ENCODE peak calls at places on chromosomes 5 and 9, in seven cellular contexts. One of them, this sample, is unnamed.

GRCh38 chr5:141780952-141781730 is 97.1 kb downstream of the PCDH1 start:
- DNase-seq in stimulated activated CD4-positive, alpha-beta T cell treated with anti-CD3 and anti-CD28 coated beads, Interleukin-2, amount 100 ng/mL, for 48 hours: no peak
- DNase-seq in astrocyte: no peak
- DNase-seq in NCI-H1436: peak
- DNase-seq in activated effector memory CD4-positive, alpha-beta T cell treated with Interleukin-2 at 50 U/mL for 16 hours: no peak
- DNase-seq in thyroid gland: no peak
- DNase-seq in T-cell: no peak
- DNase-seq in this sample: no peak

GRCh38 chr5:82023530-82024095 is 51.8 kb downstream of the ATG10 start:
- DNase-seq in NCI-H1436: no peak
- DNase-seq in T-cell: no peak
- DNase-seq in stimulated activated CD4-positive, alpha-beta T cell treated with anti-CD3 and anti-CD28 coated beads, Interleukin-2, amount 100 ng/mL, for 48 hours: no peak
- DNase-seq in activated effector memory CD4-positive, alpha-beta T cell treated with Interleukin-2 at 50 U/mL for 16 hours: no peak
- DNase-seq in thyroid gland: no peak
- DNase-seq in astrocyte: no peak
- DNase-seq in this sample: no peak

GRCh38 chr9:137272241-137273094 is 5.1 kb upstream of the TOR4A start:
- DNase-seq in activated effector memory CD4-positive, alpha-beta T cell treated with Interleukin-2 at 50 U/mL for 16 hours: no peak
- DNase-seq in T-cell: no peak
- DNase-seq in thyroid gland: no peak
- DNase-seq in NCI-H1436: no peak
- DNase-seq in astrocyte: no peak
- DNase-seq in stimulated activated CD4-positive, alpha-beta T cell treated with anti-CD3 and anti-CD28 coated beads, Interleukin-2, amount 100 ng/mL, for 48 hours: no peak
- DNase-seq in this sample: no peak

GRCh38 chr5:87302061-87302460 is 34.4 kb downstream of the RASA1 start:
- DNase-seq in activated effector memory CD4-positive, alpha-beta T cell treated with Interleukin-2 at 50 U/mL for 16 hours: no peak
- DNase-seq in T-cell: no peak
- DNase-seq in astrocyte: peak
- DNase-seq in stimulated activated CD4-positive, alpha-beta T cell treated with anti-CD3 and anti-CD28 coated beads, Interleukin-2, amount 100 ng/mL, for 48 hours: no peak
- DNase-seq in thyroid gland: no peak
- DNase-seq in NCI-H1436: no peak
- DNase-seq in this sample: no peak

GRCh38 chr5:158013303-158013702 is 154.4 kb upstream of the CLINT1 start:
- DNase-seq in NCI-H1436: no peak
- DNase-seq in stimulated activated CD4-positive, alpha-beta T cell treated with anti-CD3 and anti-CD28 coated beads, Interleukin-2, amount 100 ng/mL, for 48 hours: no peak
- DNase-seq in activated effector memory CD4-positive, alpha-beta T cell treated with Interleukin-2 at 50 U/mL for 16 hours: no peak
- DNase-seq in astrocyte: no peak
- DNase-seq in T-cell: no peak
- DNase-seq in thyroid gland: no peak
- DNase-seq in this sample: no peak

GRCh38 chr5:55873234-55873633 is 22.1 kb downstream of the IL31RA start:
- DNase-seq in astrocyte: no peak
- DNase-seq in T-cell: no peak
- DNase-seq in thyroid gland: no peak
- DNase-seq in activated effector memory CD4-positive, alpha-beta T cell treated with Interleukin-2 at 50 U/mL for 16 hours: no peak
- DNase-seq in NCI-H1436: no peak
- DNase-seq in stimulated activated CD4-positive, alpha-beta T cell treated with anti-CD3 and anti-CD28 coated beads, Interleukin-2, amount 100 ng/mL, for 48 hours: no peak
- DNase-seq in this sample: no peak

GRCh38 chr5:85263125-85263524 is 878.4 kb upstream of the EDIL3 start:
- DNase-seq in T-cell: no peak
- DNase-seq in NCI-H1436: no peak
- DNase-seq in astrocyte: no peak
- DNase-seq in stimulated activated CD4-positive, alpha-beta T cell treated with anti-CD3 and anti-CD28 coated beads, Interleukin-2, amount 100 ng/mL, for 48 hours: no peak
- DNase-seq in activated effector memory CD4-positive, alpha-beta T cell treated with Interleukin-2 at 50 U/mL for 16 hours: no peak
- DNase-seq in thyroid gland: no peak
- DNase-seq in this sample: no peak

GRCh38 chr5:7904170-7904569 is 35.2 kb downstream of the MTRR start:
- DNase-seq in thyroid gland: no peak
- DNase-seq in T-cell: no peak
- DNase-seq in stimulated activated CD4-positive, alpha-beta T cell treated with anti-CD3 and anti-CD28 coated beads, Interleukin-2, amount 100 ng/mL, for 48 hours: no peak
- DNase-seq in astrocyte: peak
- DNase-seq in activated effector memory CD4-positive, alpha-beta T cell treated with Interleukin-2 at 50 U/mL for 16 hours: no peak
- DNase-seq in NCI-H1436: no peak
- DNase-seq in this sample: no peak

GRCh38 chr9:36492849-36493248 is 79.8 kb upstream of the MELK start:
- DNase-seq in T-cell: no peak
- DNase-seq in astrocyte: peak
- DNase-seq in NCI-H1436: no peak
- DNase-seq in thyroid gland: no peak
- DNase-seq in stimulated activated CD4-positive, alpha-beta T cell treated with anti-CD3 and anti-CD28 coated beads, Interleukin-2, amount 100 ng/mL, for 48 hours: no peak
- DNase-seq in activated effector memory CD4-positive, alpha-beta T cell treated with Interleukin-2 at 50 U/mL for 16 hours: no peak
- DNase-seq in this sample: no peak

GRCh38 chr5:154829589-154830218 is 20.7 kb downstream of the FAXDC2 start:
- DNase-seq in T-cell: no peak
- DNase-seq in thyroid gland: no peak
- DNase-seq in stimulated activated CD4-positive, alpha-beta T cell treated with anti-CD3 and anti-CD28 coated beads, Interleukin-2, amount 100 ng/mL, for 48 hours: peak
- DNase-seq in astrocyte: peak
- DNase-seq in activated effector memory CD4-positive, alpha-beta T cell treated with Interleukin-2 at 50 U/mL for 16 hours: peak
- DNase-seq in NCI-H1436: no peak
- DNase-seq in this sample: no peak

GRCh38 chr5:96141749-96142148 is 180.1 kb upstream of the ELL2 start:
- DNase-seq in NCI-H1436: no peak
- DNase-seq in T-cell: no peak
- DNase-seq in stimulated activated CD4-positive, alpha-beta T cell treated with anti-CD3 and anti-CD28 coated beads, Interleukin-2, amount 100 ng/mL, for 48 hours: no peak
- DNase-seq in thyroid gland: no peak
- DNase-seq in astrocyte: peak
- DNase-seq in activated effector memory CD4-positive, alpha-beta T cell treated with Interleukin-2 at 50 U/mL for 16 hours: no peak
- DNase-seq in this sample: no peak

GRCh38 chr5:172643392-172643871 is 2.4 kb downstream of the NEURL1B start:
- DNase-seq in T-cell: no peak
- DNase-seq in astrocyte: no peak
- DNase-seq in NCI-H1436: no peak
- DNase-seq in stimulated activated CD4-positive, alpha-beta T cell treated with anti-CD3 and anti-CD28 coated beads, Interleukin-2, amount 100 ng/mL, for 48 hours: no peak
- DNase-seq in thyroid gland: no peak
- DNase-seq in activated effector memory CD4-positive, alpha-beta T cell treated with Interleukin-2 at 50 U/mL for 16 hours: no peak
- DNase-seq in this sample: no peak

GRCh38 chr9:101536351-101536750 is 2.7 kb downstream of the RNF20 start:
- DNase-seq in NCI-H1436: no peak
- DNase-seq in activated effector memory CD4-positive, alpha-beta T cell treated with Interleukin-2 at 50 U/mL for 16 hours: no peak
- DNase-seq in stimulated activated CD4-positive, alpha-beta T cell treated with anti-CD3 and anti-CD28 coated beads, Interleukin-2, amount 100 ng/mL, for 48 hours: no peak
- DNase-seq in thyroid gland: no peak
- DNase-seq in astrocyte: no peak
- DNase-seq in T-cell: no peak
- DNase-seq in this sample: no peak

GRCh38 chr9:70478963-70479641 is 64.6 kb upstream of the KLF9 start:
- DNase-seq in stimulated activated CD4-positive, alpha-beta T cell treated with anti-CD3 and anti-CD28 coated beads, Interleukin-2, amount 100 ng/mL, for 48 hours: no peak
- DNase-seq in astrocyte: no peak
- DNase-seq in activated effector memory CD4-positive, alpha-beta T cell treated with Interleukin-2 at 50 U/mL for 16 hours: no peak
- DNase-seq in NCI-H1436: no peak
- DNase-seq in thyroid gland: peak
- DNase-seq in T-cell: no peak
- DNase-seq in this sample: no peak

GRCh38 chr5:158594595-158595242 is 505.0 kb downstream of the EBF1 start:
- DNase-seq in thyroid gland: no peak
- DNase-seq in activated effector memory CD4-positive, alpha-beta T cell treated with Interleukin-2 at 50 U/mL for 16 hours: no peak
- DNase-seq in T-cell: no peak
- DNase-seq in stimulated activated CD4-positive, alpha-beta T cell treated with anti-CD3 and anti-CD28 coated beads, Interleukin-2, amount 100 ng/mL, for 48 hours: no peak
- DNase-seq in astrocyte: no peak
- DNase-seq in NCI-H1436: no peak
- DNase-seq in this sample: no peak

GRCh38 chr5:159301351-159301911 is 28.9 kb downstream of the IL12B start:
- DNase-seq in astrocyte: peak
- DNase-seq in stimulated activated CD4-positive, alpha-beta T cell treated with anti-CD3 and anti-CD28 coated beads, Interleukin-2, amount 100 ng/mL, for 48 hours: no peak
- DNase-seq in thyroid gland: no peak
- DNase-seq in activated effector memory CD4-positive, alpha-beta T cell treated with Interleukin-2 at 50 U/mL for 16 hours: no peak
- DNase-seq in NCI-H1436: no peak
- DNase-seq in T-cell: no peak
- DNase-seq in this sample: no peak

GRCh38 chr9:111094433-111095421 is 56.5 kb upstream of the LPAR1 start:
- DNase-seq in stimulated activated CD4-positive, alpha-beta T cell treated with anti-CD3 and anti-CD28 coated beads, Interleukin-2, amount 100 ng/mL, for 48 hours: no peak
- DNase-seq in T-cell: no peak
- DNase-seq in activated effector memory CD4-positive, alpha-beta T cell treated with Interleukin-2 at 50 U/mL for 16 hours: no peak
- DNase-seq in thyroid gland: peak
- DNase-seq in NCI-H1436: no peak
- DNase-seq in astrocyte: peak
- DNase-seq in this sample: no peak

GRCh38 chr9:8431505-8431904 is 631.9 kb upstream of the DMAC1 start:
- DNase-seq in astrocyte: no peak
- DNase-seq in thyroid gland: no peak
- DNase-seq in stimulated activated CD4-positive, alpha-beta T cell treated with anti-CD3 and anti-CD28 coated beads, Interleukin-2, amount 100 ng/mL, for 48 hours: no peak
- DNase-seq in T-cell: no peak
- DNase-seq in NCI-H1436: no peak
- DNase-seq in activated effector memory CD4-positive, alpha-beta T cell treated with Interleukin-2 at 50 U/mL for 16 hours: no peak
- DNase-seq in this sample: no peak

GRCh38 chr5:79512692-79513518 is 1.0 kb downstream of the HOMER1 start:
- DNase-seq in NCI-H1436: no peak
- DNase-seq in thyroid gland: peak
- DNase-seq in stimulated activated CD4-positive, alpha-beta T cell treated with anti-CD3 and anti-CD28 coated beads, Interleukin-2, amount 100 ng/mL, for 48 hours: peak
- DNase-seq in T-cell: no peak
- DNase-seq in astrocyte: no peak
- DNase-seq in activated effector memory CD4-positive, alpha-beta T cell treated with Interleukin-2 at 50 U/mL for 16 hours: no peak
- DNase-seq in this sample: no peak

GRCh38 chr5:138753794-138754698 is 821 bp downstream of the CTNNA1 start:
- DNase-seq in activated effector memory CD4-positive, alpha-beta T cell treated with Interleukin-2 at 50 U/mL for 16 hours: peak
- DNase-seq in thyroid gland: peak
- DNase-seq in astrocyte: peak
- DNase-seq in stimulated activated CD4-positive, alpha-beta T cell treated with anti-CD3 and anti-CD28 coated beads, Interleukin-2, amount 100 ng/mL, for 48 hours: peak
- DNase-seq in T-cell: no peak
- DNase-seq in NCI-H1436: peak
- DNase-seq in this sample: no peak

GRCh38 chr5:95962475-95962773 is 773 bp upstream of the ELL2 start:
- DNase-seq in T-cell: no peak
- DNase-seq in stimulated activated CD4-positive, alpha-beta T cell treated with anti-CD3 and anti-CD28 coated beads, Interleukin-2, amount 100 ng/mL, for 48 hours: no peak
- DNase-seq in NCI-H1436: no peak
- DNase-seq in thyroid gland: no peak
- DNase-seq in activated effector memory CD4-positive, alpha-beta T cell treated with Interleukin-2 at 50 U/mL for 16 hours: no peak
- DNase-seq in astrocyte: no peak
- DNase-seq in this sample: no peak

GRCh38 chr9:90810686-90811085 is 9.1 kb downstream of the SYK start:
- DNase-seq in NCI-H1436: no peak
- DNase-seq in astrocyte: no peak
- DNase-seq in activated effector memory CD4-positive, alpha-beta T cell treated with Interleukin-2 at 50 U/mL for 16 hours: no peak
- DNase-seq in stimulated activated CD4-positive, alpha-beta T cell treated with anti-CD3 and anti-CD28 coated beads, Interleukin-2, amount 100 ng/mL, for 48 hours: no peak
- DNase-seq in T-cell: no peak
- DNase-seq in thyroid gland: peak
- DNase-seq in this sample: no peak

GRCh38 chr9:13721481-13722235 is 442.2 kb upstream of the MPDZ start:
- DNase-seq in thyroid gland: peak
- DNase-seq in NCI-H1436: no peak
- DNase-seq in T-cell: no peak
- DNase-seq in stimulated activated CD4-positive, alpha-beta T cell treated with anti-CD3 and anti-CD28 coated beads, Interleukin-2, amount 100 ng/mL, for 48 hours: no peak
- DNase-seq in astrocyte: peak
- DNase-seq in activated effector memory CD4-positive, alpha-beta T cell treated with Interleukin-2 at 50 U/mL for 16 hours: no peak
- DNase-seq in this sample: no peak

GRCh38 chr5:72107874-72108199 is 562 bp downstream of the MAP1B start:
- DNase-seq in T-cell: no peak
- DNase-seq in thyroid gland: peak
- DNase-seq in activated effector memory CD4-positive, alpha-beta T cell treated with Interleukin-2 at 50 U/mL for 16 hours: no peak
- DNase-seq in NCI-H1436: no peak
- DNase-seq in astrocyte: no peak
- DNase-seq in stimulated activated CD4-positive, alpha-beta T cell treated with anti-CD3 and anti-CD28 coated beads, Interleukin-2, amount 100 ng/mL, for 48 hours: no peak
- DNase-seq in this sample: peak

GRCh38 chr5:179607449-179607931 is 16.0 kb downstream of the HNRNPH1 start:
- DNase-seq in NCI-H1436: no peak
- DNase-seq in activated effector memory CD4-positive, alpha-beta T cell treated with Interleukin-2 at 50 U/mL for 16 hours: no peak
- DNase-seq in thyroid gland: no peak
- DNase-seq in astrocyte: no peak
- DNase-seq in stimulated activated CD4-positive, alpha-beta T cell treated with anti-CD3 and anti-CD28 coated beads, Interleukin-2, amount 100 ng/mL, for 48 hours: no peak
- DNase-seq in T-cell: no peak
- DNase-seq in this sample: no peak

GRCh38 chr5:36985387-36985786 is 108.8 kb downstream of the NIPBL start:
- DNase-seq in activated effector memory CD4-positive, alpha-beta T cell treated with Interleukin-2 at 50 U/mL for 16 hours: no peak
- DNase-seq in thyroid gland: no peak
- DNase-seq in astrocyte: peak
- DNase-seq in stimulated activated CD4-positive, alpha-beta T cell treated with anti-CD3 and anti-CD28 coated beads, Interleukin-2, amount 100 ng/mL, for 48 hours: no peak
- DNase-seq in NCI-H1436: no peak
- DNase-seq in T-cell: no peak
- DNase-seq in this sample: no peak

This sample was measured in GM19239.